ENCODE peak calls at places on chromosomes 4 and X, in eight cellular contexts. X is HFFc6, P is AG09319, O is prostate gland, E is mesothelial cell of epicardium, L is GM23338, W is heart left ventricle, B is lower lobe of right lung. T is an unnamed sample.

GRCh38 chr4:48602222-48602621 is 112.2 kb downstream of the ZAR1 start:
- DNase-seq in P (no peak), B (no peak), E (no peak), W (no peak), L (no peak), O (no peak), X (peak), T (no peak)

GRCh38 chrX:18668059-18668458 is 3.8 kb downstream of the RS1 start:
- DNase-seq in O (no peak), L (no peak), W (no peak), E (no peak), B (no peak), P (no peak), X (no peak), T (no peak)

GRCh38 chrX:120457766-120458180 is 11.3 kb downstream of the LAMP2 start:
- DNase-seq in P (no peak), E (no peak), W (no peak), X (peak), L (no peak), B (no peak), O (peak), T (no peak)

GRCh38 chr4:78298618-78299017 is 241.5 kb downstream of the FRAS1 start:
- DNase-seq in L (no peak), W (no peak), P (no peak), B (no peak), E (no peak), O (no peak), X (peak), T (no peak)

GRCh38 chrX:118116308-118117068 is at the start of gene KLHL13:
- DNase-seq in B (peak), O (peak), L (peak), W (peak), P (no peak), E (peak), X (no peak), T (no peak)

GRCh38 chr4:107736924-107737448 is 17.0 kb upstream of the PAPSS1 start:
- DNase-seq in E (no peak), L (peak), W (peak), O (no peak), X (peak), P (no peak), B (no peak), T (no peak)

GRCh38 chrX:40329616-40330015 is 231.9 kb upstream of the BCOR start:
- DNase-seq in E (no peak), L (no peak), X (no peak), O (no peak), B (no peak), P (no peak), W (no peak), T (peak)

GRCh38 chrX:19886888-19887531 is 390 bp downstream of the SH3KBP1 start:
- DNase-seq in W (peak), E (no peak), L (peak), O (no peak), P (no peak), B (peak), X (no peak), T (peak)

GRCh38 chr4:78642934-78643333 is 91.4 kb downstream of the ANXA3 start:
- DNase-seq in L (no peak), P (no peak), W (no peak), E (no peak), O (no peak), X (no peak), B (no peak), T (no peak)

GRCh38 chrX:49884290-49884862 is 5.1 kb downstream of the USP27X start:
- DNase-seq in W (peak), X (peak), O (peak), E (no peak), B (peak), L (peak), P (no peak), T (no peak)

GRCh38 chr4:1081689-1082040 is 31.7 kb downstream of the RNF212 start:
- DNase-seq in P (no peak), L (no peak), E (no peak), X (no peak), B (no peak), O (no peak), W (no peak), T (no peak)

GRCh38 chr4:156194896-156195295 is 241.2 kb upstream of the CTSO start:
- DNase-seq in X (no peak), O (no peak), E (no peak), P (no peak), L (no peak), B (no peak), W (no peak), T (no peak)

GRCh38 chr4:114267976-114268375 is 288.5 kb upstream of the ARSJ start:
- DNase-seq in W (no peak), E (no peak), P (no peak), B (no peak), O (no peak), L (no peak), X (no peak), T (no peak)

GRCh38 chr4:23322732-23323131 is 567.1 kb downstream of the PPARGC1A start:
- DNase-seq in W (no peak), B (no peak), L (no peak), E (no peak), O (no peak), X (no peak), P (no peak), T (no peak)

GRCh38 chr4:151667666-151668065 is 93.1 kb downstream of the GATB start:
- DNase-seq in W (no peak), B (no peak), E (no peak), O (no peak), L (no peak), P (no peak), X (no peak), T (no peak)

GRCh38 chr4:151850751-151851150 is 89.9 kb upstream of the GATB start:
- DNase-seq in B (no peak), E (no peak), O (no peak), L (no peak), P (no peak), W (no peak), X (peak), T (no peak)

GRCh38 chrX:153478746-153479145 is 8.4 kb upstream of the HAUS7 start:
- DNase-seq in W (no peak), X (no peak), B (no peak), E (no peak), O (no peak), P (no peak), L (no peak), T (no peak)

GRCh38 chrX:39728025-39728424 is 369.7 kb downstream of the BCOR start:
- DNase-seq in L (no peak), O (no peak), X (no peak), W (peak), E (no peak), B (no peak), P (no peak), T (no peak)

GRCh38 chr4:40865696-40866095 is 115.9 kb downstream of the NSUN7 start:
- DNase-seq in O (no peak), E (no peak), L (no peak), W (no peak), X (no peak), B (no peak), P (no peak), T (no peak)

GRCh38 chrX:47638816-47639215 is 9.1 kb upstream of the CFP start:
- DNase-seq in B (no peak), X (no peak), W (no peak), P (no peak), O (no peak), E (no peak), L (no peak), T (no peak)

GRCh38 chrX:3520987-3521875 is 174.8 kb upstream of the MXRA5 start:
- DNase-seq in X (peak), B (no peak), O (no peak), E (no peak), W (no peak), P (no peak), L (no peak), T (peak)

GRCh38 chr4:126267689-126268088 is 952.9 kb downstream of the FAT4 start:
- DNase-seq in B (no peak), L (no peak), O (no peak), P (peak), W (no peak), X (no peak), E (no peak), T (no peak)

GRCh38 chr4:175998782-175999181 is 66.9 kb upstream of the WDR17 start:
- DNase-seq in L (peak), P (no peak), X (no peak), O (no peak), E (no peak), B (no peak), W (no peak), T (no peak)

GRCh38 chr4:177964061-177964460 is 521.8 kb upstream of the AGA start:
- DNase-seq in E (no peak), W (no peak), O (no peak), L (no peak), X (peak), B (no peak), P (no peak), T (no peak)

GRCh38 chr4:183118585-183118984 is 19.5 kb downstream of the WWC2 start:
- DNase-seq in O (no peak), L (peak), E (no peak), W (no peak), X (peak), P (peak), B (no peak), T (no peak)

GRCh38 chr4:113596396-113596795 is 165.1 kb downstream of the CAMK2D start:
- DNase-seq in X (no peak), L (no peak), P (no peak), O (no peak), W (no peak), B (no peak), E (no peak), T (no peak)

GRCh38 chr4:1547863-1548637 is 136.1 kb downstream of the FAM53A start:
- DNase-seq in E (no peak), B (no peak), O (peak), P (no peak), L (peak), X (no peak), W (peak), T (no peak)

GRCh38 chr4:172393220-172393619 is 580.0 kb downstream of the GALNTL6 start:
- DNase-seq in E (no peak), W (no peak), X (no peak), B (no peak), P (no peak), O (no peak), L (no peak), T (no peak)

GRCh38 chr4:98662619-98663225 is 4.3 kb upstream of the TSPAN5 start:
- DNase-seq in O (peak), B (no peak), W (no peak), E (no peak), P (no peak), L (peak), X (no peak), T (no peak)

GRCh38 chr4:18109677-18110076 is 88.1 kb upstream of the LCORL start:
- DNase-seq in L (no peak), B (no peak), X (no peak), E (no peak), P (no peak), W (no peak), O (no peak), T (no peak)

GRCh38 chr4:107619731-107620130 is 100.3 kb downstream of the PAPSS1 start:
- DNase-seq in L (no peak), X (peak), B (no peak), W (no peak), P (no peak), E (no peak), O (no peak), T (no peak)

DNA sequence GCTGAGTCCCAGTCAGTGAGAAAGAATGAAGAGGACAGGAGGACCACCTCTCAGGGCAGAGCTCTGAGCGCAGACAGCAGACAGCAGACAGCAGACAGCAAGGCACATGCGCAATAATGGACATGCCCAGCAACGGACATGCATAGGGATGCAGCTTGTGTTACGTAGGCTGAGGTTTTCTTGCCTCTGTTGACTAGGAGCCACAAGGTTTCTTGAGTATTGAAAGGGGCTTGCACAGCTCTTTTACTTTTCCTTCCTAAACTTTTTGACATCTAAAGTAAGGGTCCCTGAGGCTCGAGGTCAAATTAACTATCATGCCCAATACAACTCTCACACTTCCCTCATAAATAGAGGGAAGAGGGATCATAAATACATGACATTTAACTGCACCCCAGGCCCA is at the start of gene PAGE3:
- DNase-seq in B (no peak), P (no peak), L (no peak), O (no peak), E (no peak), X (no peak), W (no peak), T (no peak)
- TF ChIP-seq CTCF in B (no peak), P (no peak), L (no peak), O (no peak), E (no peak), X (no peak), W (no peak), T (no peak)

DNA sequence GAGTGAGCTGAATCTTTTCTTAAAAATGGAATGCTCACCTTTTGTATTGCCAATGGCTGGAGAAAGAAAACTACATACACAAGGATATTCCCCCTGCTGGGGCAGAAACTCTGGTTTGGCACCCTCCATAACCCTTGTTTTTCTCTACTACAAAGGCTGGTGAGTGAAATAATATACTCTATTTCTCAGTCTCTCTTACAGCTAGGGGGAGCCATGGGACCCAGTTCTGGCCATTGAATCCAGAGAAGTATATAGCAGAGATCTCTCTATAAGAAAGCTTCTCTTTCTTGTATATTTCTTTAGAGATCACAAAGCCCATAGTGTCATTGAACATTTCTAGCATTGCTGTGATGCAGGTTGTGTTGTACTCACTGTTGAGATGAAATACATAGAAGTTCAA is 49.8 kb downstream of the SMPX start:
- DNase-seq in X (no peak), L (peak), O (no peak), W (no peak), B (no peak), P (no peak), E (no peak), T (no peak)
- TF ChIP-seq CTCF in X (no peak), L (peak), O (no peak), W (no peak), B (no peak), P (peak), E (no peak), T (peak)

DNA sequence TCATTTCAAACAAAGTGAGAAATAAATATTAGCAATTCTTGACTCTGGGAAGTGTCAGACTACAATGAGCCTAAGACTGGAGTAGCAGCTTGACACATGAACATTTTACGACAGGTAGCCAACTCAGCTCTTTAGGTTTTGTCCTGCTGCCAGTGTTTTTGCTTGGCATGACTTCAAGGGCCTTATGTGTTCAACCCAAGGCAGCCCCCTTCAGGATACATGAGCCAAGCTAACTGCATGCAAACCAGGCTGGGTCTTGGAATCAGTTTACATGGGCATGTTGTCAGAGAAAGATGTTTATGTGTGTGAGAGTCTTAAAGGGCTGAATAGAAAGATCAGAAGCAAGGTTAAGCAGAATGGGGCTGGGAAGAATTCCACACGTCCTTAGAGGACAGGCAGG is 97.4 kb downstream of the NKX6-1 start:
- DNase-seq in P (no peak), L (peak), B (no peak), E (no peak), X (no peak), W (no peak), O (no peak), T (no peak)
- TF ChIP-seq CTCF in P (no peak), L (peak), B (no peak), E (no peak), X (no peak), W (no peak), O (no peak), T (no peak)

DNA sequence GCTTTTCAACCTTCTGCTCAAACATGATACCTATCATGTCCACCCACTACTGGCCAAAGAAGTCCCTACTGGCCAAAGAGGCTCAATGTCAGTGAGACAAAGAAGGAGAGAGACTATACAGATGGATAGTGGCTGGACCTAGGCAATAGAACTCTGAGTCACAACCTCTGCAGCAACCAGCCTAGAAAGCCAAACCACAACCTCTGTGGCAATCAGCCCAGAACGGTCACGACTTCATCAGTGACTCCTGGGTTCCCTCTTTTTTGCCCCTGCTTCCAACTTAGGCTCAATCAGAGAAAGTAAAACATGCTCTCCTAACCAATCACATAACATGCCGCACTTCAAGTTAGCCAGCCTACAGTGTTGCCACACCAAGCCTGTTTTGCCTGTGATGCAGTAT is 203.5 kb downstream of the ANAPC10 start:
- DNase-seq in B (peak), X (peak), O (no peak), L (no peak), W (peak), P (no peak), E (no peak), T (no peak)
- TF ChIP-seq CTCF in B (no peak), X (no peak), O (no peak), L (no peak), W (no peak), P (no peak), E (no peak), T (no peak)

GRCh38 chrX:151538190-151539122 is 25.0 kb upstream of the PASD1 start:
- DNase-seq in L (no peak), E (no peak), B (no peak), P (no peak), O (no peak), X (no peak), W (no peak), T (no peak)

DNA sequence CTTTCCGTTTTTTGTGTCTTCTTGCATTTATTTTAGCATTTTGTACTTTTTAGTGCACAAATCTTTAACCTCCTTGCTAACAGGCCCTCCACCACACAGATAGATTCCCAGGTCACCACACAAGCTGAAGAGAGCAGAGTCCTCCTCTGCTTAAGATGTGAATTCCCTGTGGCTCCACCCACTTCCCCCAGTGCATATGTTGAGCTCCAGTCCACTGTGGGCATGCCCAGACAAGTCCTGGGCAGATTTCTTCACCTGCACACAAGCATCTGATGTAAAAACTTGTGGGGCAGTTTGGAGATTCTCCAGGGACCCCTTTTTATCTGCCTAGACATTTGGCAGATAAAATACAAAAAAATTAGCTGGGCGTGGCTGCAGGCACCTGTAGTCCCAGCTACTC is 19.8 kb upstream of the PASD1 start:
- DNase-seq in E (no peak), B (no peak), W (no peak), X (no peak), P (no peak), L (no peak), O (no peak), T (no peak)
- TF ChIP-seq CTCF in E (no peak), B (no peak), W (no peak), X (no peak), P (no peak), L (no peak), O (no peak), T (no peak)

DNA sequence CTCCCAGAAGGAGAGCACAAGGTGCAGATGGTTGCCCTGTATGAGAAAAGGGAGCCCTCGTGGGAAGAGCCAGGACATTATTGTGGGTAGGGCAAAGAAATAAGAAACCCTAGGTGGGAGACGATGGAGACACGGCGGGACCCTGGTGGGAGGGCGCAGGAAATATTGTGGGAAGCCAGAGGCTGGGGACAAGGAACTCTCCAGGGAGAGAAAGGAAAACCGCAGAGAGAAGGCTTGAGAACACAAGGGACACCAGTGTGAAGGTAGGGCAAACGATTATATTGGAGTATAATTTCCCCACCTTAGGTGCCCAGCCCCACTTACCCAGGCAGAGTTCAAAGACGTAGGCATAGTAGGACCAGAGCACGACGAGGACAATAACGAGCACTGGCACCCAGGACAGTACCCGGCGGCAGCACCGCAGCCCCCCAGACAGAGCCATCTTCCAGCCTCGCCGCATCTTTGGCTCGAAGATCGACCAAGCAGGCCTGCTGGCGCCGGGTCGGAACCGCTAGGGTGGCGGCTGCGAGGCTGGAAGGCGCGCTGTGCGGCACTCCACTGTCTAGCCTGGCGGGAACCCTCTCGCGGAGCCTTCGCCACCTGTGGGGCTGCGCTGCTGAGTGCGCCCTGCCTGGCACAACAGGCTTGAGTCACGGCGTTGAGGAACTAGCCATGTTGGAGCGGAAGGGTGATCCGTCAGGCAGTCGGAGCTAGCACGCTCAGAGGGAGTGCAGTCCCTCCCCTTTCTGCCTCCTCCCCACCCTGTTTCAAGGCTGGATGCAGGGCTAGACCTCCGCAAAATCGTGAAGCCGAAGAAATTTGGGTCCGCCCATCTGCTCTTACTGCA is at the start of gene ZDHHC15:
- DNase-seq in B (peak), W (peak), L (peak), P (no peak), X (no peak), O (peak), E (no peak), T (no peak)
- TF ChIP-seq CTCF in B (no peak), W (no peak), L (no peak), P (no peak), X (no peak), O (no peak), E (no peak), T (no peak)

GRCh38 chr4:15457401-15458201 is 12.1 kb upstream of the CC2D2A start:
- DNase-seq in L (peak), X (peak), P (no peak), W (no peak), O (no peak), E (no peak), B (no peak), T (no peak)
- TF ChIP-seq CTCF in L (peak), X (peak), P (peak), W (peak), O (peak), E (peak), B (peak), T (peak)

DNA sequence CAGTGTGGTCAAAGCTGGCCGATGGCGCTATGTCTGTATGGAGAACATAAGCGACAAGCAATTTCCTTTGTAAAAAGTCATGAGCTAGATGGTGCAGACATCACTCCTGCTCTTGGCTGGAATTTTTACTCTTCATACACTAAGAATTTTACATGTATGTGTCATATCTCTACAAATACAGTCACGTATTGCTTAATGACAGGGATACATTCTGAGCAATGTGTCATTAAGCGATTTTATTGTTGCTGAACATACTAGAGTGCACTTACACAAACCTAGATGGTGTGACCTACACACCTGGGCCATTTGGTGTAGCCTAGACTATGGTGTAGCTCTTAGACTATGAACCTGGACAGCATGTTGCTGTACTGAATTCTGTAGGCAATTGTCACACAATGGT is 185.4 kb downstream of the SOWAHB start:
- DNase-seq in L (no peak), E (no peak), X (no peak), W (no peak), O (no peak), P (no peak), B (no peak), T (no peak)
- TF ChIP-seq CTCF in L (no peak), E (no peak), X (no peak), W (no peak), O (no peak), P (no peak), B (no peak), T (no peak)

T was measured in osteocyte.